ENCODE peak calls at places on chromosomes 12 and 14, in six cellular contexts. A is M059J; P is endodermal cell; J is stimulated activated CD8-positive, alpha-beta memory T cell treated with anti-CD3 and anti-CD28 coated beads, Interleukin-4, amount 100 ng/mL, for 48 hours; H is NCI-H1105 treated with DMSO at 0.1 percent for 48 hours; G is left kidney. T is an unnamed sample.

GRCh38 chr12:92784795-92785562 is 82.2 kb downstream of the PLEKHG7 start:
- DNase-seq in A (peak; percentile 79), P (peak; percentile 55), J (no peak), H (peak; percentile 95), G (peak; percentile 90), T (peak; percentile 76)

GRCh38 chr12:19850341-19851065 is 411.2 kb downstream of the AEBP2 start:
- DNase-seq in A (peak; percentile 92), P (no peak), J (no peak), H (no peak), G (peak; percentile 64), T (no peak)

GRCh38 chr14:36655963-36656768 is 5.5 kb upstream of the PAX9 start:
- DNase-seq in A (no peak), P (peak; percentile 94), J (peak; percentile 62), H (no peak), G (peak; percentile 88), T (no peak)

GRCh38 chr12:124241776-124242528 is 52.9 kb upstream of the RFLNA start:
- DNase-seq in A (no peak), P (no peak), J (no peak), H (no peak), G (no peak), T (no peak)

GRCh38 chr12:109635717-109636116 is 62.1 kb downstream of the MVK start:
- DNase-seq in A (no peak), P (no peak), J (no peak), H (no peak), G (no peak), T (no peak)

GRCh38 chr14:75718199-75718598 is 57.2 kb downstream of the TTLL5 start:
- DNase-seq in A (no peak), P (no peak), J (no peak), H (no peak), G (no peak), T (no peak)

GRCh38 chr14:55467307-55467706 is 26.9 kb upstream of the TBPL2 start:
- DNase-seq in A (no peak), P (no peak), J (no peak), H (no peak), G (no peak), T (no peak)

GRCh38 chr12:2248087-2248900 is 195.5 kb downstream of the CACNA1C start:
- DNase-seq in A (peak; percentile 57), P (no peak), J (no peak), H (no peak), G (peak; percentile 68), T (peak; percentile 63)

GRCh38 chr14:85532981-85533820 is 3.3 kb downstream of the FLRT2 start:
- DNase-seq in A (no peak), P (peak; percentile 94), J (no peak), H (peak; percentile 48), G (peak; percentile 95), T (peak; percentile 86)

GRCh38 chr14:54447231-54447692 is 6.1 kb upstream of the CNIH1 start:
- DNase-seq in A (no peak), P (no peak), J (no peak), H (no peak), G (no peak), T (no peak)